ENCODE peak calls at places on chromosome 10, in five cellular contexts. R is HepG2, X is HCT116, W is SK-N-SH, A is K562. C is an unnamed sample.

GRCh38 chr10:13759167-13759566 is 172.4 kb downstream of the PRPF18 start:
- DNase-seq in R (no peak), X (no peak), W (no peak), A (no peak), C (no peak)

GRCh38 chr10:5284311-5285057 is 80.3 kb upstream of the UCN3 start:
- DNase-seq in R (no peak), X (no peak), W (no peak), A (peak), C (no peak)

GRCh38 chr10:43380610-43381222 is 9.3 kb downstream of the FXYD4 start:
- DNase-seq in R (no peak), X (peak), W (peak), A (no peak), C (no peak)

GRCh38 chr10:12448729-12449391 is 99.5 kb downstream of the CAMK1D start:
- DNase-seq in R (no peak), X (peak), W (no peak), A (peak), C (peak)

GRCh38 chr10:58335306-58336005 is 650 bp downstream of the UBE2D1 start:
- DNase-seq in R (peak), X (peak), W (no peak), A (peak), C (no peak)

GRCh38 chr10:13707156-13707881 is 120.6 kb downstream of the PRPF18 start:
- DNase-seq in R (peak), X (no peak), W (no peak), A (peak), C (no peak)

GRCh38 chr10:35194906-35195305 is 68.3 kb downstream of the CREM start:
- DNase-seq in R (no peak), X (peak), W (peak), A (peak), C (no peak)

GRCh38 chr10:86900955-86901354 is 56.5 kb downstream of the MMRN2 start:
- DNase-seq in R (no peak), X (no peak), W (no peak), A (no peak), C (no peak)

GRCh38 chr10:13003004-13003403 is 1.5 kb upstream of the CCDC3 start:
- DNase-seq in R (no peak), X (no peak), W (no peak), A (no peak), C (no peak)

GRCh38 chr10:73798087-73798486 is 12.7 kb downstream of the ZSWIM8 start:
- DNase-seq in R (no peak), X (no peak), W (no peak), A (no peak), C (no peak)

GRCh38 chr10:109961181-109962001 is 38.1 kb upstream of the XPNPEP1 start:
- DNase-seq in R (no peak), X (no peak), W (peak), A (no peak), C (no peak)

GRCh38 chr10:44261296-44261695 is 123.6 kb downstream of the CXCL12 start:
- DNase-seq in R (no peak), X (no peak), W (peak), A (no peak), C (no peak)

GRCh38 chr10:131857156-131858117 is 43.4 kb upstream of the PPP2R2D start:
- DNase-seq in R (no peak), X (no peak), W (peak), A (no peak), C (no peak)

GRCh38 chr10:121157998-121158397 is 306.8 kb downstream of the WDR11 start:
- DNase-seq in R (no peak), X (no peak), W (no peak), A (no peak), C (no peak)

GRCh38 chr10:114869500-114869899 is 47.9 kb downstream of the FHIP2A start:
- DNase-seq in R (no peak), X (no peak), W (no peak), A (no peak), C (no peak)

GRCh38 chr10:90227259-90227658 is 525.9 kb downstream of the KIF20B start:
- DNase-seq in R (no peak), X (peak), W (no peak), A (no peak), C (no peak)

GRCh38 chr10:50347394-50347802 is 96.1 kb upstream of the ASAH2 start:
- DNase-seq in R (no peak), X (no peak), W (no peak), A (no peak), C (peak)

GRCh38 chr10:11424456-11425287 is 186.8 kb downstream of the USP6NL start:
- DNase-seq in R (peak), X (peak), W (peak), A (peak), C (no peak)

GRCh38 chr10:70145666-70146488 is 623 bp downstream of the TYSND1 start:
- DNase-seq in R (peak), X (no peak), W (peak), A (no peak), C (no peak)

GRCh38 chr10:102813734-102814455 is 23.3 kb downstream of the CYP17A1 start:
- DNase-seq in R (peak), X (no peak), W (no peak), A (no peak), C (no peak)

GRCh38 chr10:102814873-102815661 is 22.1 kb downstream of the CYP17A1 start:
- DNase-seq in R (peak), X (no peak), W (peak), A (no peak), C (no peak)

GRCh38 chr10:102815790-102816549 is 21.2 kb downstream of the CYP17A1 start:
- DNase-seq in R (no peak), X (no peak), W (no peak), A (no peak), C (no peak)

GRCh38 chr10:102813017-102813541 is 24.1 kb downstream of the CYP17A1 start:
- DNase-seq in R (no peak), X (no peak), W (no peak), A (no peak), C (no peak)

DNA sequence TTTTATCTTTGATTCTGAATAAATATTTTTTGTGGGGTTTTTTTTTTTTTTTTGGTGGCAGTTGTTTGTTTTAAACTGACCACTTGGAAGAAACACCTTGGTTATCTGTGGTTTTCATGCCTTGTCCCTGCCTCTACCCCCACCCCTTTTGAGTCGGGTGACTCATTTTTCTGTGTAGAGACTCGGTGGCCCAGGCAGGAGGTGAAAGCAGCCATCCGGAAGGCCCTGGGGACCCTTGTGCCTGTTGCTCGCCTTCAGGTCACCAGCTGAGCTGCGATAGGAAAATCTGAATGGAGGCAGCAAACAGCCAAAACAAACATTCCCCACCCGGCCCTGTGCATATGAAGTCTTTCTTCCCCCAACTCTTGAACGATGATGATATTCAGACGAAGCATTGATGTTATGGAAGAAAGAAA is 22.7 kb downstream of the CYP17A1 start:
- DNase-seq in R (peak), X (no peak), W (no peak), A (peak), C (no peak)
- TF ChIP-seq ZBTB33 in R (no peak), X (no peak), W (no peak), A (no peak), C (no peak)

GRCh38 chr10:48236199-48236621 is 38.3 kb downstream of the FRMPD2 start:
- DNase-seq in R (no peak), X (no peak), W (no peak), A (no peak), C (no peak)
- TF ChIP-seq ZBTB33 in R (no peak), X (no peak), W (no peak), A (no peak), C (no peak)

DNA sequence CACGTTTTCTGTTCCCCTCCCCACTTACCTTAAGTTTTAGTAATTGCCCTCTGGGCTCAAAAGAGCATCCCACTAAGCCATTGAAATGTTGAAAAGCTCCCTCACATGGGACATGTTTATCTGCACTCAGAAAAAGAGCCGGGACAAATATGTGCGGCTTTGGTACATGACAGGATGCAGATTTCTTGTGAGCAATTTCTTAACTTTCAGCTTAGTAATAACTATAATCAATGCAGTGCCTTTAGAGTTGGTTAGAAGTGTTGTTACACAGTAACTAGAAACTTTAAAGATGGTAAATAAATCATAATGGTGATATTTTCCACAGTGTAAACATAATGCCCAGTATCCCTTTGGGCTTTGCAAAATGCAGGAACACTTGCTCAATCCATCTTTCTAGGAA is 89.2 kb downstream of the ZNF365 start:
- DNase-seq in R (no peak), X (no peak), W (no peak), A (no peak), C (no peak)
- TF ChIP-seq ZBTB33 in R (no peak), X (no peak), W (no peak), A (no peak), C (no peak)

GRCh38 chr10:113858541-113858940 is 4.1 kb downstream of the NHLRC2 start:
- DNase-seq in R (no peak), X (no peak), W (no peak), A (no peak), C (no peak)
- TF ChIP-seq ZBTB33 in R (no peak), X (no peak), W (no peak), A (no peak), C (no peak)

GRCh38 chr10:127012769-127013152 is 107.5 kb downstream of the DOCK1 start:
- DNase-seq in R (no peak), X (peak), W (no peak), A (no peak), C (no peak)
- TF ChIP-seq ZBTB33 in R (no peak), X (no peak), W (no peak), A (no peak), C (no peak)

DNA sequence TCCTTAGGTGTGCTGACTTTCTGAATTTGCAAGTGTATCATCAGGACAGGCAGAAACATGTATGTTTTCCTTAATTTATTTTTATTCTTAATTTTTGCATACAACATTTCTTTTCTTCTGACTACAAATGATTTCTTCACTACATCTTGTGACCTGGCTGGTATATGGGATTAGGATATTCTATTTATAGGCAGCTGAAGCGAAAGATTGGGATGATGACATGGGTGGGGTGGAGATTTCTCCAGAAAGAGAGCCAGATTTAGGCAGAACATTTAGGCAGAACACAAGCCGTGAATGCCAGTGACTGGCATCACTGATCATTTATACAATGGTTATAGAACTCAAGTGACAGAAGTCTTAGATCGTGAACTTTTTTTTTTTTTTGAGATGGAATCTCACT is 256.7 kb downstream of the KLF6 start:
- DNase-seq in R (no peak), X (no peak), W (no peak), A (no peak), C (no peak)
- TF ChIP-seq ZBTB33 in R (no peak), X (no peak), W (no peak), A (no peak), C (no peak)

DNA sequence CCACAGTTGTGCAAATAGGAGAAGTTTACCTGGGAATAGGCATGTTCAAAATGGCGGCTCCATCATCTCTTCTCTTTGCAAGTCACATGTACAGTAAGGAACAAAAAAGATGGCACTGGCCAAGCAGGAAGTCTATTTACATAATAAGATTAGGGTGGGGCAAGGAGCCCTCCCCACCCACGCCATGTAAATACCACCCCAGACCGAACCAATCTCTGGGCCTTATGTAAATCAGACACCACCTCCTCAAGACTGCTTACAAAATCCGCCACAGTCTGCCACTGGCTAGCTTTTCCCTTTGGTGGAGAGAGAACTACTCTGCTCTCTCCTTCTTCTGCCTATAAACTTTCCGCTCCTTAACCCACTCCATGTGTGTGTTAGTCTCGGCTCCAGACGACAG is 1496.3 kb downstream of the REEP3 start:
- DNase-seq in R (no peak), X (no peak), W (no peak), A (peak), C (no peak)
- TF ChIP-seq ZBTB33 in R (no peak), X (no peak), W (no peak), A (no peak), C (no peak)

GRCh38 chr10:133440633-133441285 is 13.0 kb upstream of the SCART1 start:
- DNase-seq in R (no peak), X (no peak), W (no peak), A (no peak), C (no peak)
- TF ChIP-seq ZBTB33 in R (no peak), X (no peak), W (no peak), A (no peak), C (no peak)

GRCh38 chr10:71252195-71252594 is 39.8 kb downstream of the UNC5B start:
- DNase-seq in R (no peak), X (no peak), W (no peak), A (no peak), C (no peak)
- TF ChIP-seq ZBTB33 in R (no peak), X (no peak), W (no peak), A (no peak), C (no peak)

DNA sequence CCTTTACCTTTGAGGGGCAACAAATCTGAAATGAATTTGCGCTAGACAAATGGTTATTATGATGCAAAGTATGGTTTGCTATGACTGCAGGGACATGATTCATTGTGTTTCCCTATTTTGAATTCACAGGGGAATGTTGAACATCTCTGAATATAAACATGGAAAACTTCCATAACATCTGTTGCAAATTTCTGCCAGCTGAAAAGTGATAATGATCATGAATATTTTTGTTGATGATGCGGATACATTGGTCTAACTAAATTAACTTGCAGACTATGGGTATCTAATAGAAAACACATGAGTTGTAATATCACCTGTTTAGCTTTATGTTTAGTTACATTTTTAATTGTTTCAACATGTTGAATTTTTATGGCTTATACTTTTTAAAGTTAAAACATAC is 1325.5 kb downstream of the REEP3 start:
- DNase-seq in R (no peak), X (no peak), W (peak), A (no peak), C (no peak)
- TF ChIP-seq ZBTB33 in R (no peak), X (no peak), W (no peak), A (no peak), C (no peak)